ENCODE peak calls at places on chromosome 18, in seven cellular contexts. One of them, this sample, is unnamed.

GRCh38 chr18:63578357-63578958 is 8.7 kb upstream of the SERPINB13 start:
- DNase-seq in nucleus accumbens: no peak
- DNase-seq in activated CD4-positive, alpha-beta T cell treated with anti-CD3 and anti-CD28 coated beads, Interleukin-2, amount 50 U/mL, for 24 hours: peak; percentile 3
- DNase-seq in BJ: peak; percentile 11
- DNase-seq in pancreas: peak; percentile 15
- DNase-seq in upper lobe of right lung: no peak
- DNase-seq in amniotic stem cell: no peak
- DNase-seq in this sample: no peak

GRCh38 chr18:38940863-38941531 is 1375.4 kb upstream of the CELF4 start:
- DNase-seq in BJ: no peak
- DNase-seq in nucleus accumbens: no peak
- DNase-seq in activated CD4-positive, alpha-beta T cell treated with anti-CD3 and anti-CD28 coated beads, Interleukin-2, amount 50 U/mL, for 24 hours: peak; percentile 69
- DNase-seq in pancreas: no peak
- DNase-seq in amniotic stem cell: no peak
- DNase-seq in upper lobe of right lung: no peak
- DNase-seq in this sample: no peak

GRCh38 chr18:53115876-53116585 is 776.0 kb downstream of the DCC start:
- DNase-seq in upper lobe of right lung: no peak
- DNase-seq in nucleus accumbens: no peak
- DNase-seq in BJ: no peak
- DNase-seq in activated CD4-positive, alpha-beta T cell treated with anti-CD3 and anti-CD28 coated beads, Interleukin-2, amount 50 U/mL, for 24 hours: no peak
- DNase-seq in amniotic stem cell: no peak
- DNase-seq in pancreas: no peak
- DNase-seq in this sample: no peak

GRCh38 chr18:31487251-31488015 is 10.5 kb upstream of the DSG2 start:
- DNase-seq in BJ: peak; percentile 4
- DNase-seq in activated CD4-positive, alpha-beta T cell treated with anti-CD3 and anti-CD28 coated beads, Interleukin-2, amount 50 U/mL, for 24 hours: no peak
- DNase-seq in nucleus accumbens: no peak
- DNase-seq in upper lobe of right lung: no peak
- DNase-seq in amniotic stem cell: no peak
- DNase-seq in pancreas: no peak
- DNase-seq in this sample: no peak

GRCh38 chr18:2846241-2846637 is 567 bp upstream of the EMILIN2 start:
- DNase-seq in amniotic stem cell: no peak
- DNase-seq in activated CD4-positive, alpha-beta T cell treated with anti-CD3 and anti-CD28 coated beads, Interleukin-2, amount 50 U/mL, for 24 hours: no peak
- DNase-seq in BJ: no peak
- DNase-seq in nucleus accumbens: no peak
- DNase-seq in pancreas: no peak
- DNase-seq in upper lobe of right lung: no peak
- DNase-seq in this sample: peak; percentile 49

GRCh38 chr18:23718243-23718720 is 29.0 kb downstream of the LAMA3 start:
- DNase-seq in amniotic stem cell: peak; percentile 71
- DNase-seq in BJ: no peak
- DNase-seq in pancreas: no peak
- DNase-seq in activated CD4-positive, alpha-beta T cell treated with anti-CD3 and anti-CD28 coated beads, Interleukin-2, amount 50 U/mL, for 24 hours: no peak
- DNase-seq in upper lobe of right lung: no peak
- DNase-seq in nucleus accumbens: no peak
- DNase-seq in this sample: no peak

GRCh38 chr18:54222922-54223567 is 1.4 kb downstream of the MBD2 start:
- DNase-seq in BJ: no peak
- DNase-seq in activated CD4-positive, alpha-beta T cell treated with anti-CD3 and anti-CD28 coated beads, Interleukin-2, amount 50 U/mL, for 24 hours: peak; percentile 40
- DNase-seq in pancreas: no peak
- DNase-seq in nucleus accumbens: no peak
- DNase-seq in upper lobe of right lung: no peak
- DNase-seq in amniotic stem cell: no peak
- DNase-seq in this sample: no peak

GRCh38 chr18:44737623-44738022 is 56.9 kb downstream of the SETBP1 start:
- DNase-seq in amniotic stem cell: no peak
- DNase-seq in nucleus accumbens: no peak
- DNase-seq in activated CD4-positive, alpha-beta T cell treated with anti-CD3 and anti-CD28 coated beads, Interleukin-2, amount 50 U/mL, for 24 hours: no peak
- DNase-seq in pancreas: no peak
- DNase-seq in BJ: no peak
- DNase-seq in upper lobe of right lung: no peak
- DNase-seq in this sample: peak; percentile 67

GRCh38 chr18:56388571-56388970 is 249.8 kb downstream of the TXNL1 start:
- DNase-seq in nucleus accumbens: no peak
- DNase-seq in amniotic stem cell: no peak
- DNase-seq in upper lobe of right lung: no peak
- DNase-seq in BJ: no peak
- DNase-seq in activated CD4-positive, alpha-beta T cell treated with anti-CD3 and anti-CD28 coated beads, Interleukin-2, amount 50 U/mL, for 24 hours: no peak
- DNase-seq in pancreas: no peak
- DNase-seq in this sample: no peak

GRCh38 chr18:49733321-49733720 is 80.0 kb downstream of the ACAA2 start:
- DNase-seq in amniotic stem cell: no peak
- DNase-seq in activated CD4-positive, alpha-beta T cell treated with anti-CD3 and anti-CD28 coated beads, Interleukin-2, amount 50 U/mL, for 24 hours: no peak
- DNase-seq in BJ: no peak
- DNase-seq in pancreas: no peak
- DNase-seq in upper lobe of right lung: no peak
- DNase-seq in nucleus accumbens: no peak
- DNase-seq in this sample: no peak